ENCODE peak calls at places on chromosome 16, in ten cellular contexts. C is stomach, S is HL-60, H is GM12878, W is breast epithelium, A is GM23338, U is Panc1, K is SK-N-SH, E is transverse colon, D is spleen. Z is an unnamed sample.

GRCh38 chr16:85193876-85194275 is 81.6 kb upstream of the CIBAR2 start:
- DNase-seq in S (no peak), H (no peak), A (no peak), K (no peak), D (no peak), W (no peak), E (no peak), U (no peak), C (no peak), Z (no peak)

GRCh38 chr16:10577305-10578202 is 2.8 kb downstream of the EMP2 start:
- DNase-seq in K (peak; percentile 58), W (no peak), H (no peak), A (peak; percentile 42), C (no peak), S (no peak), D (no peak), U (no peak), E (peak; percentile 41), Z (peak; percentile 82)

GRCh38 chr16:64278196-64278595 is 843.7 kb downstream of the CDH11 start:
- DNase-seq in S (no peak), H (no peak), W (no peak), U (no peak), E (no peak), K (no peak), A (no peak), C (no peak), D (no peak), Z (no peak)

GRCh38 chr16:70576431-70577255 is 53.0 kb downstream of the SF3B3 start:
- DNase-seq in W (no peak), C (no peak), H (peak; percentile 62), S (peak; percentile 35), A (peak; percentile 37), D (no peak), K (no peak), E (peak; percentile 33), U (no peak), Z (peak; percentile 46)

GRCh38 chr16:84040823-84041391 is 1.7 kb downstream of the SLC38A8 start:
- DNase-seq in D (peak; percentile 52), W (peak; percentile 53), K (no peak), H (no peak), A (no peak), U (no peak), E (no peak), S (no peak), C (no peak), Z (no peak)

GRCh38 chr16:75027520-75028300 is 28.9 kb downstream of the ZNRF1 start:
- DNase-seq in C (no peak), K (no peak), H (no peak), E (no peak), D (no peak), S (no peak), A (no peak), U (no peak), W (no peak), Z (no peak)

GRCh38 chr16:68393333-68393732 is 55.0 kb downstream of the SMPD3 start:
- DNase-seq in W (no peak), E (no peak), S (no peak), A (no peak), K (no peak), U (no peak), D (peak; percentile 27), H (no peak), C (no peak), Z (no peak)

GRCh38 chr16:84732674-84733352 is 33.0 kb downstream of the USP10 start:
- DNase-seq in K (no peak), D (no peak), A (no peak), W (no peak), E (no peak), S (no peak), H (no peak), U (no peak), C (no peak), Z (no peak)

GRCh38 chr16:70646260-70647241 is at the start of gene IL34:
- DNase-seq in U (no peak), S (no peak), E (no peak), C (no peak), K (peak; percentile 77), W (no peak), A (no peak), H (no peak), D (peak; percentile 79), Z (no peak)

GRCh38 chr16:85266857-85267256 is 154.6 kb upstream of the CIBAR2 start:
- DNase-seq in H (no peak), E (no peak), U (no peak), C (no peak), K (peak; percentile 84), A (no peak), W (no peak), D (no peak), S (no peak), Z (no peak)

GRCh38 chr16:74862743-74863244 is 88.2 kb upstream of the FA2H start:
- DNase-seq in U (peak; percentile 22), E (no peak), D (no peak), C (no peak), W (no peak), K (peak; percentile 71), H (peak; percentile 45), S (peak; percentile 29), A (peak; percentile 80), Z (no peak)

GRCh38 chr16:58002936-58003335 is 1.7 kb downstream of the USB1 start:
- DNase-seq in E (no peak), K (no peak), H (no peak), A (no peak), W (no peak), S (no peak), U (no peak), D (peak; percentile 57), C (no peak), Z (no peak)

GRCh38 chr16:87115646-87116045 is 201.5 kb downstream of the C16orf95 start:
- DNase-seq in W (no peak), C (no peak), K (no peak), U (no peak), H (no peak), E (no peak), D (no peak), S (no peak), A (no peak), Z (no peak)

GRCh38 chr16:67928561-67929364 is 2.9 kb downstream of the CTRL start:
- DNase-seq in K (peak; percentile 90), D (peak; percentile 92), U (peak; percentile 41), A (peak; percentile 89), H (no peak), W (no peak), E (peak; percentile 75), S (peak; percentile 43), C (peak; percentile 76), Z (no peak)

GRCh38 chr16:82633964-82634600 is 7.3 kb downstream of the CDH13 start:
- DNase-seq in K (no peak), C (no peak), A (no peak), S (no peak), U (no peak), H (no peak), D (no peak), E (peak; percentile 28), W (peak; percentile 24), Z (no peak)

DNA sequence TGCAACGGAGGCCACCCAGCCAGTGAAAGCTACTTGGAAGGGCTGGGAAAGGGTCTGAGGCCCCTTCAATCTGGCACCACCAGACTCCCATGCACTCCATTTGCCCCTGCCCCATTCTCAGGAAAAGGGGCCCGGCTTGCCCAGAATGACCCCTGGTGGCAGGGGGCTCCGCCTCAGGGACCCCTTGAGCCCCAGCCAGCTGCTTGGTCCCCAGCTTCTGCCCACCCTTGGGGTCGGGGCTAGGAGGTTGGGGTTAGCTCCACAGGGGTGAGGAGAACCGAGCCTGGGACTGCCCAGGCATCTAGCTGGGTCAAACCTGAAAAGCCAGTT is 1.3 kb downstream of the RHBDF1 start:
- DNase-seq in S (no peak), H (no peak), A (no peak), U (no peak), C (no peak), K (no peak), D (no peak), E (no peak), W (no peak), Z (no peak)
- TF ChIP-seq POLR2AphosphoS5 in S (no peak), H (no peak), A (no peak), U (no peak), C (no peak), K (no peak), D (no peak), E (no peak), W (no peak), Z (no peak)

GRCh38 chr16:51870460-51870859 is 676.5 kb downstream of the TOX3 start:
- DNase-seq in H (no peak), U (no peak), D (no peak), S (no peak), C (no peak), E (no peak), A (no peak), W (no peak), K (no peak), Z (no peak)
- TF ChIP-seq POLR2AphosphoS5 in H (no peak), U (no peak), D (no peak), S (no peak), C (no peak), E (no peak), A (no peak), W (no peak), K (no peak), Z (no peak)

DNA sequence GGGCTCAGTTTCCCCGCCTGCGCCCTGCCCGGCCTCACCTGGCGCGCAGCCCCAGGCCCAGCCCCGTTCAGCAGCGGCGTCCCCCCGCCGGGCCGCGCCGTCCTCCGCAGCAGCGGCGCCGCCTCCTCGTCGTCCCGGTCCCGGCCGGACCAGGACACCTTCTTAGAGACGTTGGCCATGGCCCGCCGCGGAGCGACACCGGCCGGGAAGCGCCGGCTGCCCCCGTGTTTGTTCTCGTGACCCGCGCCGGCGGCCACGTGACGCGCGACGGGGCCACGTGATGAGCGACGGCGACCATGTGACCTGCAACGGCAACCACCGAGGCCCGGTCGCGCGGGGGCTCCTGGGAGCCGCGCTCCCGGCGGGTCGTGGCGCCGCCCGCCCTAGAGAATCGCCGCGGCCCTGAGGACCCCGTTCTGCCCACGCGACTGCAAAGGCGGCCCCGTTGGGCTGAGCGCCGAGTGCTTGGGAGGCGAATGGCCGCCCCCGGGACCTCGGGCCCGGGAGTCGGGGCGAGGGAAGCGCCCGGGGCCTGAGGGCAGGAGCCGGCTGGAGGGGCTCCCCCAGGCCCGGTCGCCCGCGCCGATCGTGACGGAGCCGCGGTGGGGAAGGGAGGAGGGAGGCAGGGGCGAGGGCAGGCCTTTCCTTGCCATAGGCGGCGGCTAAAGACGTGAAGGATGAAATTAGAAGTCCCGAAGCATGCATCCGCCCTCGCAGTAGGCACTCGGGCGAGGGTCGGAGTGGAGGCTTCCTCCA is at the start of gene CLCN7:
- DNase-seq in D (peak; percentile 97), H (no peak), S (peak; percentile 97), A (peak; percentile 85), W (peak; percentile 89), C (peak; percentile 94), E (peak; percentile 93), U (peak; percentile 13), K (peak; percentile 99), Z (peak; percentile 96)
- TF ChIP-seq POLR2AphosphoS5 in D (peak; percentile 95), H (peak; percentile 84), S (peak; percentile 43), A (peak; percentile 69), W (peak; percentile 94), C (peak; percentile 98), E (peak; percentile 89), U (peak; percentile 60), K (peak; percentile 91), Z (peak; percentile 54)

DNA sequence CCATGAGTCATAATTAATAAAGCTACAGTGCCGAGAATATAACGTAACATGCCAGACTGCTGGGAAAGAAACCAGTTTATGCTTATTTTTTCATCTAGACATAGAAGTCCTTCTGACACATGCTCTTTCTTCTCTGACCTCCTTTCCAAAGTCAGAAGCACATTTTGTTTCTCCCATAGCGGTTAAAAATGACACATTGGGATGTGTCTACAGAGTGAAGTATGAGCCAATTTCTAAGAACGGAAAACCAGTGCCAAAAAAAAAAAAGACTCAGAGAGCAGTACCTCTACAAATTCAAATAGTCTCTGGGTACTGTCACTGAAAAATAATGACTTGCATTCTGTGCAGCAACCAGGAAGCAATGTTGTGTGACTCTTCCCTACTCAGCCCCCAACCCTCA is 145.4 kb upstream of the PMFBP1 start:
- DNase-seq in S (no peak), K (no peak), A (no peak), W (no peak), U (no peak), H (no peak), D (no peak), C (no peak), E (no peak), Z (no peak)
- TF ChIP-seq POLR2AphosphoS5 in S (no peak), K (no peak), A (no peak), W (no peak), U (no peak), H (no peak), D (no peak), C (no peak), E (no peak), Z (peak; percentile 26)